ENCODE peak calls at places on chromosomes 4 and X, in nine cellular contexts. S is ovary, Q is kidney epithelial cell, D is neuronal stem cell, K is GM23248, O is Karpas-422, W is stomach, I is PC-3, V is pancreas. T is an unnamed sample.

GRCh38 chr4:176830971-176831370 is 38.2 kb upstream of the VEGFC start:
- DNase-seq in S (no peak), Q (no peak), D (no peak), K (no peak), O (no peak), W (no peak), I (no peak), V (no peak), T (no peak)

GRCh38 chr4:113958766-113959540 is 20.5 kb downstream of the ARSJ start:
- DNase-seq in S (no peak), Q (peak; percentile 88), D (no peak), K (peak; percentile 88), O (no peak), W (no peak), I (peak; percentile 96), V (no peak), T (no peak)

GRCh38 chr4:31370866-31371465 is 650.8 kb downstream of the PCDH7 start:
- DNase-seq in S (no peak), Q (no peak), D (peak; percentile 39), K (peak; percentile 39), O (peak; percentile 79), W (no peak), I (peak; percentile 75), V (no peak), T (peak; percentile 34)

GRCh38 chr4:120801171-120801758 is 121.3 kb downstream of the PRDM5 start:
- DNase-seq in S (peak; percentile 22), Q (no peak), D (no peak), K (peak; percentile 85), O (no peak), W (no peak), I (no peak), V (no peak), T (no peak)

GRCh38 chr4:12411072-12411471 is 982.4 kb upstream of the HS3ST1 start:
- DNase-seq in S (no peak), Q (no peak), D (no peak), K (no peak), O (no peak), W (no peak), I (no peak), V (no peak), T (no peak)

GRCh38 chrX:11757729-11758399 is at the start of gene MSL3:
- DNase-seq in S (peak; percentile 70), Q (no peak), D (peak; percentile 52), K (peak; percentile 86), O (peak; percentile 67), W (peak; percentile 56), I (peak; percentile 50), V (peak; percentile 81), T (peak; percentile 94)

GRCh38 chr4:48772568-48772967 is 7.5 kb downstream of the FRYL start:
- DNase-seq in S (no peak), Q (no peak), D (no peak), K (no peak), O (no peak), W (no peak), I (no peak), V (no peak), T (no peak)

GRCh38 chrX:45070116-45071007 is 130.3 kb downstream of the DIPK2B start:
- DNase-seq in S (no peak), Q (peak; percentile 12), D (no peak), K (peak; percentile 52), O (peak; percentile 81), W (no peak), I (peak; percentile 68), V (no peak), T (peak; percentile 3)

GRCh38 chrX:116930311-116930710 is 467.5 kb upstream of the CT83 start:
- DNase-seq in S (no peak), Q (no peak), D (no peak), K (no peak), O (no peak), W (no peak), I (no peak), V (no peak), T (no peak)

GRCh38 chr4:1001561-1002130 is 8.4 kb upstream of the SLC26A1 start:
- DNase-seq in S (no peak), Q (no peak), D (no peak), K (peak; percentile 21), O (no peak), W (no peak), I (no peak), V (no peak), T (peak; percentile 80)
- H3K4me3 ChIP-seq in S (no peak overlapping the region), Q (no peak overlapping the region), D (no peak overlapping the region), K (no peak overlapping the region), O (no peak overlapping the region), W (no peak overlapping the region), I (no peak overlapping the region), V (no peak overlapping the region), T (peak overlapping the region; percentile 32)

GRCh38 chr4:3190549-3190948 is 58.4 kb upstream of the MSANTD1 start:
- DNase-seq in S (no peak), Q (no peak), D (no peak), K (no peak), O (no peak), W (no peak), I (no peak), V (no peak), T (no peak)
- H3K36me3 ChIP-seq in S (no peaks in the 10 kb centered on the region), Q (no peaks in the 10 kb centered on the region), D (peaks cover 28% of the 10 kb centered on the region), K (peaks cover 17% of the 10 kb centered on the region), O (peaks cover 25% of the 10 kb centered on the region), W (peaks cover 50% of the 10 kb centered on the region), I (peaks cover 7% of the 10 kb centered on the region), V (peaks cover 7% of the 10 kb centered on the region), T (peaks cover 22% of the 10 kb centered on the region)

GRCh38 chr4:56653461-56654237 is 27.4 kb downstream of the HOPX start:
- DNase-seq in S (no peak), Q (no peak), D (no peak), K (no peak), O (no peak), W (no peak), I (peak; percentile 52), V (no peak), T (no peak)
- H3K4me3 ChIP-seq in S (no peak overlapping the region), Q (no peak overlapping the region), D (no peak overlapping the region), K (no peak overlapping the region), O (no peak overlapping the region), W (no peak overlapping the region), I (no peak overlapping the region), V (no peak overlapping the region), T (no peak overlapping the region)

DNA sequence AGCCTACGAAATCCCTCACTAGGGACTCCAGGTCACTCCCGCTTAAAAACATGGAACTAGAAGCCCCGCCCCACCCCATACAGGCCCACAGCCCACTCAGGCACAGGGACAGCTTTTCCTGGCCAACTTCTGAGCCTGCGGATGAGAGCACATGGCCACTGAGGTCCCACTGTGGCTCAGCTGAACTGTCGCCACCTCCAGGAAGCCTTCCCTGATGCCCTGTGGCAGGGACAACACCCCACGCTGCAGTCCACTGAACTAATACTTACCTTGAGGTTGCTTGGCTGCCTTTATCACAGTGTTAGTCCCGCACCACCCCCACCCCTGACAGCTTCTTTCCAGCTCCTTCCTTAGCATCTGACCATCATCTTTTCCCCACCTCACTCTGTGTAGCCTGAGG is 39.3 kb upstream of the MAN2B2 start:
- DNase-seq in S (no peak), Q (no peak), D (no peak), K (no peak), O (no peak), W (no peak), I (no peak), V (no peak), T (peak; percentile 40)
- H3K36me3 ChIP-seq in S (no peaks in the 10 kb centered on the region), Q (no peaks in the 10 kb centered on the region), D (peaks cover 2% of the 10 kb centered on the region), K (no peaks in the 10 kb centered on the region), O (no peaks in the 10 kb centered on the region), W (no peaks in the 10 kb centered on the region), I (no peaks in the 10 kb centered on the region), V (no peaks in the 10 kb centered on the region), T (no peaks in the 10 kb centered on the region)

GRCh38 chr4:184807797-184808718 is 17.7 kb downstream of the ACSL1 start:
- DNase-seq in S (no peak), Q (no peak), D (peak; percentile 77), K (peak; percentile 61), O (no peak), W (peak; percentile 49), I (peak; percentile 87), V (no peak), T (peak; percentile 82)
- H3K4me3 ChIP-seq in S (no peak overlapping the region), Q (no peak overlapping the region), D (no peak overlapping the region), K (no peak overlapping the region), O (no peak overlapping the region), W (no peak overlapping the region), I (peak overlapping the region; percentile 16), V (no peak overlapping the region), T (no peak overlapping the region)

GRCh38 chrX:23727206-23727605 is 15.9 kb downstream of the ACOT9 start:
- DNase-seq in S (no peak), Q (no peak), D (no peak), K (no peak), O (no peak), W (no peak), I (no peak), V (no peak), T (no peak)

GRCh38 chrX:23729214-23729613 is 13.9 kb downstream of the ACOT9 start:
- DNase-seq in S (no peak), Q (no peak), D (no peak), K (no peak), O (no peak), W (no peak), I (peak; percentile 6), V (no peak), T (no peak)

GRCh38 chrX:23720117-23720677 is 22.9 kb downstream of the ACOT9 start:
- DNase-seq in S (no peak), Q (no peak), D (no peak), K (no peak), O (no peak), W (no peak), I (no peak), V (no peak), T (no peak)

GRCh38 chrX:23726196-23726595 is 16.9 kb downstream of the ACOT9 start:
- DNase-seq in S (no peak), Q (no peak), D (no peak), K (no peak), O (no peak), W (no peak), I (no peak), V (no peak), T (no peak)
- H3K36me3 ChIP-seq in S (no peaks in the 10 kb centered on the region), Q (peaks cover 1% of the 10 kb centered on the region), D (no peaks in the 10 kb centered on the region), K (peaks cover 18% of the 10 kb centered on the region), O (peaks cover 4% of the 10 kb centered on the region), W (no peaks in the 10 kb centered on the region), I (peaks cover 14% of the 10 kb centered on the region), V (no peaks in the 10 kb centered on the region), T (peaks cover 15% of the 10 kb centered on the region)

DNA sequence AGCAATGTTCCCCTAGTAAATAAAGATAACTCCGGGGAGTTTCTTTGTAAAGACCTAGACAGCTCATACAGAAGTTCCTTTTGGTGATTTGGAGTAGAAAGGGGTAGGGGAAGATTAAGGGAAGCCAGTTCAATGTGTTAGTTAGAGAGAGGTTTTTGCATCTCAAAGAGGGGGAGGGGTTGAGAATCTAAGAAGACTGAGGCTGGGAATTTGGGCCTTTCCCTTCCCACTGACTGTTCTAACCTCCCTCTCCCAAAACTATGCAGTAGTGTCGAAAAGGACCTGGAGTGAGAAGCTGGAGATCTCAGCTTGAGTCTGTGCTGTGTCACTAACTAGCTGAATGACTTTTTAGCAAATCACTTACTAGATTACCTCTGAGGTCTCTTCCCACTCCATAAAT is 55.7 kb upstream of the CCDC160 start:
- DNase-seq in S (no peak), Q (no peak), D (no peak), K (no peak), O (no peak), W (no peak), I (no peak), V (no peak), T (peak; percentile 36)
- H3K4me3 ChIP-seq in S (no peak overlapping the region), Q (no peak overlapping the region), D (no peak overlapping the region), K (no peak overlapping the region), O (no peak overlapping the region), W (no peak overlapping the region), I (no peak overlapping the region), V (no peak overlapping the region), T (no peak overlapping the region)